ENCODE peak calls at places on chromosomes 3 and 15, in four cellular contexts. W, Y, G and U are unnamed samples.

GRCh38 chr3:165800970-165801369 is 36.3 kb downstream of the BCHE start:
- DNase-seq in W (no peak), Y (no peak), G (no peak), U (no peak)

GRCh38 chr3:183435701-183436100 is 7.3 kb upstream of the MCF2L2 start:
- DNase-seq in W (no peak), Y (no peak), G (peak), U (peak)

GRCh38 chr3:32177702-32178198 is 60.7 kb upstream of the CMTM8 start:
- DNase-seq in W (peak), Y (peak), G (no peak), U (no peak)

GRCh38 chr3:108055931-108056330 is 34.9 kb downstream of the CD47 start:
- DNase-seq in W (no peak), Y (no peak), G (no peak), U (no peak)

GRCh38 chr3:157099337-157100078 is 60.4 kb downstream of the CCNL1 start:
- DNase-seq in W (no peak), Y (no peak), G (no peak), U (no peak)

GRCh38 chr3:24773798-24774197 is 279.1 kb upstream of the THRB start:
- DNase-seq in W (peak), Y (no peak), G (no peak), U (peak)

GRCh38 chr15:80618666-80619481 is 76.2 kb upstream of the ABHD17C start:
- DNase-seq in W (no peak), Y (no peak), G (no peak), U (no peak)

GRCh38 chr15:83278191-83278590 is 6.3 kb downstream of the BNC1 start:
- DNase-seq in W (no peak), Y (no peak), G (no peak), U (no peak)

GRCh38 chr3:14332392-14332791 is 70.0 kb upstream of the SLC6A6 start:
- DNase-seq in W (no peak), Y (no peak), G (no peak), U (no peak)

GRCh38 chr3:24683090-24683489 is 188.4 kb upstream of the THRB start:
- DNase-seq in W (no peak), Y (no peak), G (no peak), U (no peak)

GRCh38 chr3:172569128-172570008 is 46.1 kb upstream of the TNFSF10 start:
- DNase-seq in W (no peak), Y (no peak), G (no peak), U (no peak)

GRCh38 chr15:82571722-82572222 is 31.5 kb upstream of the RPS17 start:
- DNase-seq in W (no peak), Y (peak), G (no peak), U (no peak)

GRCh38 chr3:42876940-42877720 is 1.5 kb upstream of the CYP8B1 start:
- DNase-seq in W (no peak), Y (no peak), G (no peak), U (no peak)

GRCh38 chr3:165336786-165337185 is 140.6 kb upstream of the SLITRK3 start:
- DNase-seq in W (no peak), Y (no peak), G (no peak), U (no peak)

GRCh38 chr3:38334656-38335055 is 11.9 kb upstream of the XYLB start:
- DNase-seq in W (no peak), Y (no peak), G (no peak), U (no peak)

GRCh38 chr3:186823391-186823790 is 17.1 kb upstream of the RFC4 start:
- DNase-seq in W (no peak), Y (peak), G (no peak), U (no peak)

GRCh38 chr3:172626241-172626640 is 84.6 kb downstream of the NCEH1 start:
- DNase-seq in W (no peak), Y (no peak), G (no peak), U (no peak)

GRCh38 chr3:154758109-154758868 is 321.8 kb upstream of the MME start:
- DNase-seq in W (no peak), Y (no peak), G (no peak), U (no peak)

GRCh38 chr3:51982352-51982837 is 940 bp upstream of the ACY1 start:
- DNase-seq in W (peak), Y (peak), G (no peak), U (peak)

GRCh38 chr15:71397377-71397776 is 282.1 kb downstream of the THSD4 start:
- DNase-seq in W (no peak), Y (no peak), G (no peak), U (no peak)

GRCh38 chr3:161413127-161413854 is 42.0 kb upstream of the SPTSSB start:
- DNase-seq in W (no peak), Y (no peak), G (no peak), U (no peak)

DNA sequence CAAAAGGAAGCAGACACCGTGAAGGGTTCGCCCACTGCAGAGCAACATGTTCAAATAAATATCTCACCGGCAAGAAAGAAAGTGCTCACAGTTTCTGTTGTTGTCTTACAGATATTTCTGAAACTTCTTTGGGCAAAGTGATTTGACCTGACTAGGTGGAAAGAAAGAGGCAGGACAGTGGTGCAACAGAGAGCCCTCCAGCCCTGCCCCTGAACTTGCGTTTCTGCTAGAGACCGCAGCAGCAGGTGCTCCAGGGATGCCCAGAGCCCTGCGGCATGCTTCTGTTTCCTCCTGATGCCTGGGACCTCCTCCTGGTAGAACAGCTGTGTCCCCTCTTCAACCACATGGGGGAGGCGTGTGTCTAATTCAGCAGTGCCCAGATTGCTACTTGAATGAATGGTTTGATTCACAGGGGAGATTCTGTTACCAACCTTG is 123.4 kb downstream of the ATP10A start:
- DNase-seq in W (peak), Y (no peak), G (peak), U (no peak)
- TF ChIP-seq SPI1 in W (no peak), Y (no peak), G (no peak), U (no peak)

GRCh38 chr15:60592386-60593339 is 113.7 kb upstream of the ICE2 start:
- DNase-seq in W (peak), Y (peak), G (no peak), U (peak)
- TF ChIP-seq SPI1 in W (no peak), Y (no peak), G (no peak), U (no peak)

GRCh38 chr3:178100881-178101280 is 435.4 kb upstream of the KCNMB2 start:
- DNase-seq in W (no peak), Y (no peak), G (no peak), U (no peak)

GRCh38 chr3:178095522-178095921 is 440.7 kb upstream of the KCNMB2 start:
- DNase-seq in W (no peak), Y (no peak), G (no peak), U (no peak)

GRCh38 chr3:178096955-178097354 is 439.3 kb upstream of the KCNMB2 start:
- DNase-seq in W (no peak), Y (no peak), G (no peak), U (no peak)

GRCh38 chr3:178099885-178100284 is 436.4 kb upstream of the KCNMB2 start:
- DNase-seq in W (no peak), Y (no peak), G (no peak), U (no peak)

DNA sequence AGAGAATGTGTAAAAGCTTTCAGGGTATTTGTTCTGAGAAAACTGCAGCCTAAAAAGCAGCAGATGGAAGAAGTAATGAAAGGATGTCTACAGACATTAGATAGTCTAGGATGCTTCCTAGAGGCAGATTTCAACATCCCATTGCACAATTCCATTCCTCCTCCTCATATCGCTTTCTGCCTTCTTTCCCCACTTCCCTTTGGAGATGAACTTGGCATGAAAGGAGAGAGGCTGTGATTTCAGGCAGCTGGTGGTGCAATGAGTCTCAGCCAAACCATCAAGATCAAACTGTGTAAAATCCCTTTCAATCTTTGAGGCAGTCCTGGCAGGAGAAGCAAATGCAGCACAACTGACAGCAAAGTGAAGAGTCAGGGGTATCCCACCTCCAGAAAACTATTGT is 438.7 kb upstream of the KCNMB2 start:
- DNase-seq in W (no peak), Y (no peak), G (no peak), U (no peak)
- TF ChIP-seq SPI1 in W (no peak), Y (no peak), G (no peak), U (no peak)

GRCh38 chr15:42152196-42152920 is 4.1 kb downstream of the PLA2G4F start:
- DNase-seq in W (no peak), Y (no peak), G (no peak), U (no peak)

GRCh38 chr15:42152921-42153680 is 3.3 kb downstream of the PLA2G4F start:
- DNase-seq in W (no peak), Y (no peak), G (no peak), U (no peak)

GRCh38 chr15:42150246-42150970 is 6.0 kb downstream of the PLA2G4F start:
- DNase-seq in W (no peak), Y (no peak), G (no peak), U (no peak)

GRCh38 chr15:42151012-42151615 is 5.3 kb downstream of the PLA2G4F start:
- DNase-seq in W (no peak), Y (no peak), G (no peak), U (no peak)

GRCh38 chr15:42151736-42152135 is 4.7 kb downstream of the PLA2G4F start:
- DNase-seq in W (no peak), Y (no peak), G (no peak), U (no peak)
- TF ChIP-seq SPI1 in W (no peak), Y (no peak), G (no peak), U (no peak)